ENCODE peak calls at places on chromosomes 6 and 20, in eight cellular contexts. F is T1000; D is ureter; W is AG20443; Q is stimulated activated CD4-positive, alpha-beta T cell treated with anti-CD3 and anti-CD28 coated beads, Interleukin-4, amount 100 ng/mL, for 48 hours; X is hepatocyte; B is cardiac muscle cell; V is astrocyte of the spinal cord. K is an unnamed sample.

GRCh38 chr20:19699132-19699971 is 58.7 kb upstream of the RIN2 start:
- DNase-seq in D (no peak), B (no peak), Q (no peak), V (peak; percentile 75), X (peak; percentile 22), W (peak; percentile 62), F (no peak), K (no peak)

GRCh38 chr6:35148167-35148741 is 7.1 kb upstream of the TCP11 start:
- DNase-seq in V (peak; percentile 74), W (peak; percentile 30), X (no peak), F (peak; percentile 10), D (no peak), Q (peak; percentile 30), B (peak; percentile 82), K (no peak)

GRCh38 chr20:41306061-41306727 is 11.3 kb downstream of the ZHX3 start:
- DNase-seq in V (no peak), Q (no peak), W (no peak), B (no peak), F (no peak), X (no peak), D (no peak), K (no peak)

GRCh38 chr20:24986436-24987015 is 6.0 kb downstream of the APMAP start:
- DNase-seq in F (no peak), V (no peak), W (no peak), B (no peak), Q (no peak), D (peak; percentile 25), X (no peak), K (no peak)

GRCh38 chr6:33787954-33788693 is 806 bp downstream of the LEMD2 start:
- DNase-seq in W (peak; percentile 86), X (peak; percentile 81), B (peak; percentile 75), V (peak; percentile 74), Q (peak; percentile 41), F (no peak), D (peak; percentile 79), K (peak; percentile 72)

GRCh38 chr6:3232017-3232838 is 4.8 kb upstream of the TUBB2B start:
- DNase-seq in D (no peak), Q (no peak), V (no peak), F (no peak), X (no peak), B (no peak), W (no peak), K (peak; percentile 49)

GRCh38 chr6:42366011-42366705 is 85.6 kb downstream of the TRERF1 start:
- DNase-seq in X (no peak), B (no peak), D (no peak), V (no peak), W (no peak), F (no peak), Q (no peak), K (no peak)

GRCh38 chr6:51753635-51754034 is 333.8 kb downstream of the PKHD1 start:
- DNase-seq in F (no peak), X (peak; percentile 31), Q (no peak), V (no peak), D (no peak), W (no peak), B (peak; percentile 70), K (peak; percentile 53)

GRCh38 chr6:94623586-94623985 is 953.7 kb upstream of the MANEA start:
- DNase-seq in Q (no peak), X (no peak), B (no peak), D (no peak), F (no peak), W (no peak), V (no peak), K (no peak)

GRCh38 chr20:53399592-53400335 is 193.9 kb downstream of the ZNF217 start:
- DNase-seq in W (no peak), X (no peak), B (no peak), D (no peak), V (no peak), Q (no peak), F (no peak), K (no peak)

GRCh38 chr6:20173833-20174796 is 38.2 kb downstream of the MBOAT1 start:
- DNase-seq in W (no peak), D (no peak), V (no peak), Q (no peak), B (no peak), X (no peak), F (no peak), K (no peak)

GRCh38 chr6:117504478-117505144 is 22.1 kb downstream of the DCBLD1 start:
- DNase-seq in Q (no peak), W (no peak), F (no peak), X (peak; percentile 24), D (no peak), B (no peak), V (no peak), K (no peak)

GRCh38 chr6:137247724-137248123 is 28.5 kb upstream of the IFNGR1 start:
- DNase-seq in W (no peak), V (no peak), F (no peak), Q (no peak), D (no peak), X (peak; percentile 50), B (no peak), K (no peak)

GRCh38 chr20:52481443-52481842 is 289.9 kb upstream of the ZFP64 start:
- DNase-seq in B (no peak), V (no peak), Q (no peak), W (no peak), F (no peak), X (peak; percentile 43), D (no peak), K (peak; percentile 78)

GRCh38 chr6:170383466-170384075 is 77.0 kb downstream of the FAM120B start:
- DNase-seq in F (no peak), W (no peak), Q (no peak), V (no peak), B (no peak), D (no peak), X (no peak), K (no peak)

K was measured in BE2C.